ENCODE peak calls at places on chromosomes 16 and 17, in eight cellular contexts. M, X, E, V, R, W, F and L are unnamed samples.

GRCh38 chr16:86604436-86605220 is 26.3 kb downstream of the FOXL1 start:
- DNase-seq in M (no peak), X (no peak), E (no peak), V (no peak), R (peak), W (peak), F (no peak), L (peak)

GRCh38 chr17:4588391-4588790 is 4.1 kb downstream of the SMTNL2 start:
- DNase-seq in M (no peak), X (peak), E (no peak), V (no peak), R (no peak), W (no peak), F (no peak), L (no peak)

GRCh38 chr16:3401719-3402397 is 843 bp downstream of the ZNF174 start:
- DNase-seq in M (no peak), X (peak), E (no peak), V (no peak), R (peak), W (no peak), F (no peak), L (no peak)

GRCh38 chr17:83186226-83186625 is 106.8 kb downstream of the METRNL start:
- DNase-seq in M (no peak), X (peak), E (peak), V (no peak), R (no peak), W (no peak), F (no peak), L (peak)

GRCh38 chr17:72294487-72294893 is 173.7 kb downstream of the SOX9 start:
- DNase-seq in M (no peak), X (no peak), E (no peak), V (no peak), R (no peak), W (no peak), F (no peak), L (no peak)

GRCh38 chr17:40014375-40014980 is 762 bp upstream of the CSF3 start:
- DNase-seq in M (no peak), X (no peak), E (peak), V (no peak), R (no peak), W (no peak), F (no peak), L (no peak)

GRCh38 chr17:248337-249235 is 67.1 kb upstream of the DOC2B start:
- DNase-seq in M (no peak), X (no peak), E (peak), V (peak), R (no peak), W (no peak), F (no peak), L (no peak)

GRCh38 chr17:31224366-31224765 is 72.7 kb downstream of the OMG start:
- DNase-seq in M (no peak), X (no peak), E (no peak), V (no peak), R (no peak), W (no peak), F (no peak), L (no peak)

GRCh38 chr16:74568961-74569631 is 37.8 kb downstream of the GLG1 start:
- DNase-seq in M (no peak), X (no peak), E (no peak), V (no peak), R (no peak), W (no peak), F (no peak), L (no peak)

GRCh38 chr16:85755929-85756768 is 5.3 kb upstream of the C16orf74 start:
- DNase-seq in M (no peak), X (peak), E (no peak), V (peak), R (peak), W (no peak), F (no peak), L (no peak)

GRCh38 chr16:22386976-22387375 is 12.6 kb upstream of the CDR2 start:
- DNase-seq in M (no peak), X (no peak), E (no peak), V (no peak), R (no peak), W (no peak), F (no peak), L (no peak)

GRCh38 chr17:33014751-33015150 is 23.1 kb downstream of the SPACA3 start:
- DNase-seq in M (no peak), X (peak), E (no peak), V (no peak), R (no peak), W (no peak), F (no peak), L (no peak)

GRCh38 chr17:40903129-40903847 is 18.2 kb upstream of the KRT20 start:
- DNase-seq in M (peak), X (no peak), E (no peak), V (no peak), R (peak), W (no peak), F (no peak), L (no peak)

GRCh38 chr16:10688291-10688690 is 6.4 kb downstream of the TEKT5 start:
- DNase-seq in M (no peak), X (no peak), E (no peak), V (peak), R (no peak), W (no peak), F (no peak), L (no peak)

GRCh38 chr16:80300876-80301275 is 239.9 kb upstream of the DYNLRB2 start:
- DNase-seq in M (no peak), X (no peak), E (no peak), V (no peak), R (no peak), W (no peak), F (no peak), L (no peak)

GRCh38 chr17:56887552-56888467 is 26.0 kb downstream of the TRIM25 start:
- DNase-seq in M (no peak), X (no peak), E (no peak), V (no peak), R (no peak), W (no peak), F (no peak), L (no peak)

GRCh38 chr16:54248863-54249710 is 37.5 kb downstream of the IRX3 start:
- DNase-seq in M (no peak), X (no peak), E (no peak), V (no peak), R (no peak), W (no peak), F (no peak), L (no peak)

GRCh38 chr16:69706256-69706974 is 19.9 kb downstream of the NQO1 start:
- DNase-seq in M (no peak), X (no peak), E (no peak), V (no peak), R (no peak), W (no peak), F (no peak), L (no peak)

GRCh38 chr16:83351846-83352245 is 455.9 kb upstream of the HSBP1 start:
- DNase-seq in M (no peak), X (no peak), E (no peak), V (no peak), R (no peak), W (no peak), F (no peak), L (no peak)